ENCODE peak calls at places on chromosomes 13 and 19, in six cellular contexts. E, H, N, D, L and M are unnamed samples.
A peak's percentile ranks its signal among the peaks of the same experiment; 100 is the strongest.

GRCh38 chr19:46634045-46634655 is 1.9 kb downstream of the GNG8 start:
- DNase-seq in E (peak; percentile 96), H (peak; percentile 73), N (peak; percentile 77), D (peak; percentile 55), L (peak; percentile 61), M (peak; percentile 92)

GRCh38 chr13:45200701-45201230 is at the start of gene KCTD4:
- DNase-seq in E (no peak), H (peak; percentile 60), N (no peak), D (no peak), L (no peak), M (no peak)

GRCh38 chr19:9968820-9969687 is 32.7 kb upstream of the OLFM2 start:
- DNase-seq in E (no peak), H (no peak), N (no peak), D (no peak), L (no peak), M (no peak)

GRCh38 chr19:10968527-10969081 is 7.8 kb downstream of the SMARCA4 start:
- DNase-seq in E (no peak), H (no peak), N (no peak), D (no peak), L (peak; percentile 23), M (no peak)

GRCh38 chr13:33845572-33846305 is 27.8 kb downstream of the RFC3 start:
- DNase-seq in E (no peak), H (no peak), N (no peak), D (no peak), L (no peak), M (no peak)

GRCh38 chr19:16232568-16232967 is 34.9 kb downstream of the AP1M1 start:
- DNase-seq in E (no peak), H (no peak), N (no peak), D (no peak), L (no peak), M (no peak)

GRCh38 chr13:25118371-25118770 is 22.4 kb downstream of the PABPC3 start:
- DNase-seq in E (no peak), H (no peak), N (no peak), D (no peak), L (no peak), M (no peak)

GRCh38 chr19:52959613-52960295 is 2.9 kb downstream of the ZNF816 start:
- DNase-seq in E (no peak), H (no peak), N (no peak), D (no peak), L (no peak), M (no peak)

GRCh38 chr19:40888191-40888590 is 6.2 kb upstream of the CYP2A7 start:
- DNase-seq in E (no peak), H (no peak), N (no peak), D (no peak), L (no peak), M (no peak)

GRCh38 chr19:41957838-41958366 is 1.2 kb downstream of the RABAC1 start:
- DNase-seq in E (peak; percentile 92), H (peak; percentile 81), N (peak; percentile 71), D (peak; percentile 79), L (peak; percentile 62), M (peak; percentile 74)

GRCh38 chr19:10820173-10820572 is 15.8 kb downstream of the TMED1 start:
- DNase-seq in E (peak; percentile 7), H (no peak), N (no peak), D (no peak), L (no peak), M (no peak)

GRCh38 chr13:110825516-110825915 is 89.4 kb downstream of the ANKRD10 start:
- DNase-seq in E (no peak), H (no peak), N (no peak), D (no peak), L (no peak), M (no peak)

GRCh38 chr13:44106231-44107152 is 226.8 kb downstream of the LACC1 start:
- DNase-seq in E (no peak), H (no peak), N (no peak), D (no peak), L (no peak), M (no peak)